ENCODE peak calls at places on chromosomes 3 and 15, in six cellular contexts. One of them, this sample, is unnamed.

GRCh38 chr15:89646416-89647141 is 8.7 kb downstream of the KIF7 start:
- DNase-seq in spleen: no peak
- DNase-seq in GM23338: no peak
- DNase-seq in breast epithelium: no peak
- DNase-seq in Panc1: no peak
- DNase-seq in K562: no peak
- DNase-seq in this sample: no peak

GRCh38 chr3:144272715-144273114 is 301.1 kb downstream of the DIPK2A start:
- DNase-seq in breast epithelium: no peak
- DNase-seq in Panc1: no peak
- DNase-seq in K562: no peak
- DNase-seq in GM23338: peak
- DNase-seq in spleen: no peak
- DNase-seq in this sample: no peak

GRCh38 chr15:77440378-77440999 is 19.8 kb downstream of the HMG20A start:
- DNase-seq in breast epithelium: no peak
- DNase-seq in GM23338: no peak
- DNase-seq in spleen: no peak
- DNase-seq in K562: no peak
- DNase-seq in Panc1: no peak
- DNase-seq in this sample: no peak

GRCh38 chr3:190562866-190563525 is 49.1 kb downstream of the IL1RAP start:
- DNase-seq in K562: no peak
- DNase-seq in breast epithelium: no peak
- DNase-seq in GM23338: no peak
- DNase-seq in spleen: no peak
- DNase-seq in Panc1: no peak
- DNase-seq in this sample: no peak

GRCh38 chr3:94004301-94004910 is 24.0 kb downstream of the STX19 start:
- DNase-seq in breast epithelium: no peak
- DNase-seq in spleen: no peak
- DNase-seq in Panc1: peak
- DNase-seq in GM23338: peak
- DNase-seq in K562: peak
- DNase-seq in this sample: no peak

GRCh38 chr3:38586546-38587520 is 62.7 kb downstream of the SCN5A start:
- DNase-seq in K562: no peak
- DNase-seq in spleen: peak
- DNase-seq in GM23338: no peak
- DNase-seq in breast epithelium: no peak
- DNase-seq in Panc1: no peak
- DNase-seq in this sample: no peak

GRCh38 chr3:36740822-36741221 is 23.5 kb downstream of the DCLK3 start:
- DNase-seq in Panc1: no peak
- DNase-seq in K562: no peak
- DNase-seq in breast epithelium: no peak
- DNase-seq in spleen: no peak
- DNase-seq in GM23338: no peak
- DNase-seq in this sample: no peak

GRCh38 chr15:65259367-65259781 is 27.3 kb downstream of the PARP16 start:
- DNase-seq in K562: no peak
- DNase-seq in GM23338: no peak
- DNase-seq in spleen: no peak
- DNase-seq in Panc1: no peak
- DNase-seq in breast epithelium: no peak
- DNase-seq in this sample: peak

GRCh38 chr15:54820811-54821210 is 375.9 kb downstream of the RSL24D1 start:
- DNase-seq in breast epithelium: no peak
- DNase-seq in Panc1: no peak
- DNase-seq in spleen: no peak
- DNase-seq in K562: no peak
- DNase-seq in GM23338: no peak
- DNase-seq in this sample: no peak

GRCh38 chr15:38196116-38196515 is 56.5 kb upstream of the SPRED1 start:
- DNase-seq in GM23338: no peak
- DNase-seq in breast epithelium: no peak
- DNase-seq in spleen: no peak
- DNase-seq in Panc1: no peak
- DNase-seq in K562: no peak
- DNase-seq in this sample: no peak

GRCh38 chr3:71703796-71704195 is 21.4 kb downstream of the EIF4E3 start:
- DNase-seq in K562: no peak
- DNase-seq in GM23338: peak
- DNase-seq in Panc1: no peak
- DNase-seq in breast epithelium: no peak
- DNase-seq in spleen: no peak
- DNase-seq in this sample: no peak

GRCh38 chr3:123318374-123318773 is 116.6 kb downstream of the SEC22A start:
- DNase-seq in Panc1: no peak
- DNase-seq in spleen: peak
- DNase-seq in breast epithelium: no peak
- DNase-seq in GM23338: no peak
- DNase-seq in K562: no peak
- DNase-seq in this sample: no peak

GRCh38 chr15:34335176-34335575 is 2.4 kb downstream of the SLC12A6 start:
- DNase-seq in GM23338: no peak
- DNase-seq in breast epithelium: no peak
- DNase-seq in Panc1: no peak
- DNase-seq in spleen: no peak
- DNase-seq in K562: no peak
- DNase-seq in this sample: no peak

GRCh38 chr3:195083659-195084058 is 187.3 kb downstream of the XXYLT1 start:
- DNase-seq in Panc1: no peak
- DNase-seq in GM23338: no peak
- DNase-seq in K562: no peak
- DNase-seq in breast epithelium: no peak
- DNase-seq in spleen: peak
- DNase-seq in this sample: no peak

GRCh38 chr3:129975332-129976090 is 991 bp downstream of the TRH start:
- DNase-seq in GM23338: peak
- DNase-seq in spleen: peak
- DNase-seq in breast epithelium: no peak
- DNase-seq in Panc1: no peak
- DNase-seq in K562: no peak
- DNase-seq in this sample: no peak

GRCh38 chr3:194374930-194375329 is 5.4 kb upstream of the LRRC15 start:
- DNase-seq in GM23338: no peak
- DNase-seq in Panc1: no peak
- DNase-seq in spleen: no peak
- DNase-seq in K562: no peak
- DNase-seq in breast epithelium: no peak
- DNase-seq in this sample: no peak

GRCh38 chr3:65828706-65829105 is 210.0 kb downstream of the MAGI1 start:
- DNase-seq in spleen: no peak
- DNase-seq in K562: no peak
- DNase-seq in GM23338: peak
- DNase-seq in Panc1: no peak
- DNase-seq in breast epithelium: no peak
- DNase-seq in this sample: no peak

GRCh38 chr3:99419111-99419510 is 219.3 kb upstream of the COL8A1 start:
- DNase-seq in breast epithelium: no peak
- DNase-seq in K562: no peak
- DNase-seq in spleen: no peak
- DNase-seq in Panc1: no peak
- DNase-seq in GM23338: no peak
- DNase-seq in this sample: no peak

GRCh38 chr15:50353999-50354837 is 780 bp downstream of the GABPB1 start:
- DNase-seq in spleen: peak
- DNase-seq in K562: peak
- DNase-seq in Panc1: no peak
- DNase-seq in breast epithelium: peak
- DNase-seq in GM23338: peak
- DNase-seq in this sample: peak

GRCh38 chr3:122576174-122576940 is 1.1 kb upstream of the PARP15 start:
- DNase-seq in GM23338: no peak
- DNase-seq in spleen: no peak
- DNase-seq in Panc1: no peak
- DNase-seq in K562: no peak
- DNase-seq in breast epithelium: no peak
- DNase-seq in this sample: no peak

GRCh38 chr3:38119802-38120689 is 16.9 kb downstream of the ACAA1 start:
- DNase-seq in GM23338: no peak
- DNase-seq in K562: no peak
- DNase-seq in Panc1: no peak
- DNase-seq in spleen: peak
- DNase-seq in breast epithelium: no peak
- DNase-seq in this sample: no peak

GRCh38 chr15:31461911-31462480 is 135.4 kb downstream of the KLF13 start:
- DNase-seq in Panc1: no peak
- DNase-seq in K562: no peak
- DNase-seq in breast epithelium: no peak
- DNase-seq in spleen: peak
- DNase-seq in GM23338: peak
- DNase-seq in this sample: no peak

GRCh38 chr3:24968076-24968475 is 460.0 kb upstream of the RARB start:
- DNase-seq in spleen: no peak
- DNase-seq in GM23338: no peak
- DNase-seq in breast epithelium: no peak
- DNase-seq in K562: no peak
- DNase-seq in Panc1: no peak
- DNase-seq in this sample: no peak

GRCh38 chr3:126816323-126816722 is 112.3 kb downstream of the CHCHD6 start:
- DNase-seq in GM23338: peak
- DNase-seq in spleen: no peak
- DNase-seq in K562: no peak
- DNase-seq in Panc1: no peak
- DNase-seq in breast epithelium: no peak
- DNase-seq in this sample: no peak

GRCh38 chr3:152444029-152444641 is 175.4 kb downstream of the MBNL1 start:
- DNase-seq in K562: peak
- DNase-seq in spleen: no peak
- DNase-seq in GM23338: peak
- DNase-seq in Panc1: peak
- DNase-seq in breast epithelium: no peak
- DNase-seq in this sample: no peak
- TF ChIP-seq POLR2AphosphoS5 in K562: no peak
- TF ChIP-seq POLR2AphosphoS5 in spleen: no peak
- TF ChIP-seq POLR2AphosphoS5 in GM23338: no peak
- TF ChIP-seq POLR2AphosphoS5 in Panc1: no peak
- TF ChIP-seq POLR2AphosphoS5 in breast epithelium: no peak
- TF ChIP-seq POLR2AphosphoS5 in this sample: no peak

DNA sequence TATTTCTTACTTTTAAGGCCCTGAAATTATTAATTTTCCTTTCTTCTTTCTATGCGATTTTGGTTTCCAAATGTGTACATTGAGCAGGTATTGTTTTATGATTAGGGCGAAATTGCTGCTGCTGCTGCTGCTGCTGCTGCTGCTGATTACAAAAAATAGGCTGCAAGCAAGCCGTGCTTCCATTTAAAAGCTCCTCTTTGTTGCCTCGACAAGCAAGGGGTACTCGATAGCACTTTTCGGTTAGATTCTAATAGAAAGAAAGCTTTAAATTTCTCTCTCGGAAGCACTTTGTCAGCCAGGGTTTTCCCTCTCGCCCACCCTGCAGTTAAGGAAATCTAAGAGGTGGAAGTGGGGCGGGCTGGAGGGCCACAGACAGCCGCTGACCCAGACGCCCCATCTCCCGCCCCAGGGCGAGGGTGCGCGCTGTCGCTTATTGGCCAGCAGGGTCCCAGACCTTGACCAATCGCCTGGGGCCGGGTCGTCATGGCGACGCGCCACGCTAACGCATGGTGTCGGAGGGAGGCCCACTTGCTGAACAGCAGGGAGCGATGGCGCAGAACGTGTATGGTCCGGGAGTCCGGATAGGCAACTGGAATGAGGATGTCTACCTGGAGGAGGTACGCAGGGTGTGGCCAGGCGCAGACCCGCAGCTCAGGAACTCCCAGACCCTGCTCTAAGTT is at the start of gene CFAP161:
- DNase-seq in GM23338: peak
- DNase-seq in K562: no peak
- DNase-seq in Panc1: no peak
- DNase-seq in breast epithelium: peak
- DNase-seq in spleen: no peak
- DNase-seq in this sample: peak
- TF ChIP-seq CTCF in GM23338: no peak
- TF ChIP-seq CTCF in K562: no peak
- TF ChIP-seq CTCF in Panc1: no peak
- TF ChIP-seq CTCF in breast epithelium: no peak
- TF ChIP-seq CTCF in spleen: no peak
- TF ChIP-seq CTCF in this sample: no peak

GRCh38 chr3:186414735-186415419 is 52.8 kb upstream of the DGKG start:
- DNase-seq in K562: no peak
- DNase-seq in spleen: no peak
- DNase-seq in Panc1: no peak
- DNase-seq in breast epithelium: no peak
- DNase-seq in GM23338: no peak
- DNase-seq in this sample: no peak
- TF ChIP-seq POLR2AphosphoS5 in K562: no peak
- TF ChIP-seq POLR2AphosphoS5 in spleen: no peak
- TF ChIP-seq POLR2AphosphoS5 in Panc1: no peak
- TF ChIP-seq POLR2AphosphoS5 in breast epithelium: no peak
- TF ChIP-seq POLR2AphosphoS5 in GM23338: no peak
- TF ChIP-seq POLR2AphosphoS5 in this sample: no peak

GRCh38 chr15:52112203-52112750 is 298 bp downstream of the BCL2L10 start:
- DNase-seq in breast epithelium: peak
- DNase-seq in K562: no peak
- DNase-seq in spleen: peak
- DNase-seq in GM23338: peak
- DNase-seq in Panc1: no peak
- DNase-seq in this sample: peak
- TF ChIP-seq CTCF in breast epithelium: peak
- TF ChIP-seq CTCF in K562: no peak
- TF ChIP-seq CTCF in spleen: peak
- TF ChIP-seq CTCF in GM23338: no peak
- TF ChIP-seq CTCF in Panc1: no peak
- TF ChIP-seq CTCF in this sample: no peak